ENCODE peak calls at places on chromosomes 2 and 18, in seven cellular contexts. X, V, D, Z, J, M and Q are unnamed samples.

GRCh38 chr18:44791520-44791919 is 110.8 kb downstream of the SETBP1 start:
- DNase-seq in X (no peak), V (no peak), D (no peak), Z (peak), J (no peak), M (no peak), Q (no peak)

GRCh38 chr2:108803045-108803736 is 16.6 kb downstream of the CCDC138 start:
- DNase-seq in X (no peak), V (no peak), D (no peak), Z (no peak), J (no peak), M (no peak), Q (no peak)

GRCh38 chr2:241309684-241310117 is 5.8 kb downstream of the HDLBP start:
- DNase-seq in X (peak), V (peak), D (no peak), Z (no peak), J (peak), M (no peak), Q (peak)

GRCh38 chr18:74288041-74288440 is 3.7 kb downstream of the CYB5A start:
- DNase-seq in X (no peak), V (no peak), D (peak), Z (no peak), J (no peak), M (no peak), Q (no peak)

GRCh38 chr2:241035142-241035817 is 36.9 kb downstream of the SNED1 start:
- DNase-seq in X (no peak), V (no peak), D (no peak), Z (no peak), J (no peak), M (peak), Q (no peak)

GRCh38 chr2:111201214-111201613 is 80.5 kb downstream of the BCL2L11 start:
- DNase-seq in X (no peak), V (peak), D (no peak), Z (no peak), J (no peak), M (no peak), Q (no peak)

GRCh38 chr18:67549946-67550345 is 33.4 kb upstream of the DSEL start:
- DNase-seq in X (no peak), V (no peak), D (peak), Z (no peak), J (peak), M (no peak), Q (no peak)

GRCh38 chr18:48292787-48293409 is 116.3 kb downstream of the ZBTB7C start:
- DNase-seq in X (no peak), V (no peak), D (no peak), Z (no peak), J (no peak), M (no peak), Q (no peak)

GRCh38 chr2:28915939-28916338 is 21.5 kb downstream of the WDR43 start:
- DNase-seq in X (no peak), V (no peak), D (no peak), Z (no peak), J (no peak), M (no peak), Q (no peak)

GRCh38 chr18:61820842-61821241 is 72.0 kb downstream of the RNF152 start:
- DNase-seq in X (no peak), V (no peak), D (no peak), Z (no peak), J (no peak), M (no peak), Q (no peak)

GRCh38 chr2:216119986-216120385 is 10.8 kb downstream of the XRCC5 start:
- DNase-seq in X (no peak), V (no peak), D (no peak), Z (no peak), J (no peak), M (no peak), Q (no peak)

GRCh38 chr2:120347387-120348010 is 1.6 kb downstream of the INHBB start:
- DNase-seq in X (no peak), V (no peak), D (peak), Z (no peak), J (peak), M (no peak), Q (no peak)

GRCh38 chr2:187310696-187311095 is 137.4 kb downstream of the CALCRL start:
- DNase-seq in X (no peak), V (no peak), D (no peak), Z (no peak), J (no peak), M (no peak), Q (no peak)